ENCODE peak calls at places on chromosomes 13 and 19, in six cellular contexts. D is kidney epithelial cell, K is PC-3, X is testis, A is brain microvascular endothelial cell, L is tibial nerve. T is an unnamed sample. For H3K36me3 and H3K27me3, the result is how much of the 10 kb centered on the place peaks cover.

GRCh38 chr13:49669735-49670309 is 21.5 kb downstream of the EBPL start:
- DNase-seq in D (peak), K (peak), X (peak), A (peak), L (no peak), T (peak)

GRCh38 chr13:74026753-74027152 is 107.5 kb downstream of the KLF12 start:
- DNase-seq in D (peak), K (peak), X (no peak), A (peak), L (no peak), T (peak)

GRCh38 chr19:30224689-30225606 is 147.2 kb upstream of the ZNF536 start:
- DNase-seq in D (no peak), K (no peak), X (peak), A (no peak), L (no peak), T (peak)

GRCh38 chr19:50039968-50040367 is 14.2 kb downstream of the ZNF473 start:
- DNase-seq in D (no peak), K (no peak), X (no peak), A (no peak), L (no peak), T (no peak)

GRCh38 chr13:27043013-27043412 is 128.6 kb downstream of the USP12 start:
- DNase-seq in D (peak), K (peak), X (no peak), A (peak), L (no peak), T (peak)

GRCh38 chr19:55549500-55550320 is 4.4 kb upstream of the SBK3 start:
- DNase-seq in D (peak), K (peak), X (no peak), A (peak), L (no peak), T (no peak)

GRCh38 chr19:7852851-7853759 is 21.1 kb downstream of the PRR36 start:
- DNase-seq in D (no peak), K (peak), X (peak), A (no peak), L (no peak), T (peak)

GRCh38 chr13:47499358-47500150 is 501.5 kb downstream of the SUCLA2 start:
- DNase-seq in D (peak), K (peak), X (no peak), A (peak), L (no peak), T (peak)

GRCh38 chr13:24747248-24748151 is 16.5 kb upstream of the RNF17 start:
- DNase-seq in D (no peak), K (no peak), X (peak), A (no peak), L (no peak), T (peak)

GRCh38 chr19:32201661-32202060 is 143.7 kb upstream of the ZNF507 start:
- DNase-seq in D (no peak), K (no peak), X (no peak), A (peak), L (no peak), T (peak)

GRCh38 chr19:50567052-50567841 is 988 bp downstream of the LRRC4B start:
- DNase-seq in D (no peak), K (no peak), X (no peak), A (no peak), L (no peak), T (peak)

GRCh38 chr19:29503140-29503758 is 22.5 kb upstream of the VSTM2B start:
- DNase-seq in D (no peak), K (no peak), X (no peak), A (no peak), L (no peak), T (no peak)

GRCh38 chr19:45528149-45528743 is 21.0 kb downstream of the VASP start:
- DNase-seq in D (no peak), K (peak), X (no peak), A (no peak), L (no peak), T (peak)

GRCh38 chr19:52923782-52924593 is 760 bp upstream of the ZNF888 start:
- DNase-seq in D (no peak), K (peak), X (peak), A (peak), L (no peak), T (no peak)

GRCh38 chr13:113848431-113849260 is 15.2 kb downstream of the GAS6 start:
- DNase-seq in D (no peak), K (peak), X (peak), A (no peak), L (no peak), T (no peak)

GRCh38 chr13:105918842-105919741 is 616.4 kb downstream of the EFNB2 start:
- DNase-seq in D (peak), K (peak), X (no peak), A (peak), L (no peak), T (peak)

GRCh38 chr19:18091217-18091608 is 4.5 kb upstream of the IL12RB1 start:
- DNase-seq in D (no peak), K (no peak), X (peak), A (no peak), L (no peak), T (no peak)

GRCh38 chr19:39917561-39918182 is 16.8 kb downstream of the FCGBP start:
- DNase-seq in D (no peak), K (no peak), X (no peak), A (no peak), L (no peak), T (no peak)

GRCh38 chr19:512548-513365 is 5.5 kb downstream of the TPGS1 start:
- DNase-seq in D (no peak), K (no peak), X (no peak), A (no peak), L (no peak), T (no peak)

GRCh38 chr19:29467824-29468401 is 57.9 kb upstream of the VSTM2B start:
- DNase-seq in D (peak), K (peak), X (no peak), A (no peak), L (no peak), T (peak)

GRCh38 chr13:54092686-54093085 is 1064.1 kb downstream of the OLFM4 start:
- DNase-seq in D (no peak), K (no peak), X (no peak), A (no peak), L (no peak), T (no peak)

GRCh38 chr19:49800771-49801170 is 12.3 kb downstream of the FUZ start:
- DNase-seq in D (no peak), K (no peak), X (no peak), A (no peak), L (no peak), T (no peak)

GRCh38 chr19:38663957-38664502 is 16.6 kb downstream of the ACTN4 start:
- DNase-seq in D (no peak), K (no peak), X (peak), A (no peak), L (peak), T (no peak)

GRCh38 chr13:27264181-27264580 is 6.4 kb upstream of the RASL11A start:
- DNase-seq in D (no peak), K (no peak), X (no peak), A (peak), L (no peak), T (no peak)

GRCh38 chr19:29154163-29154562 is 58.8 kb downstream of the UQCRFS1 start:
- DNase-seq in D (no peak), K (no peak), X (no peak), A (no peak), L (no peak), T (no peak)

GRCh38 chr19:4693078-4693350 is 22.9 kb upstream of the MYDGF start:
- DNase-seq in D (no peak), K (no peak), X (no peak), A (no peak), L (no peak), T (no peak)
- H3K36me3 ChIP-seq in D (under half), K (half or more), X (under half), A (half or more), L (under half), T (under half)

GRCh38 chr19:10858204-10858828 is 10.1 kb downstream of the C19orf38 start:
- DNase-seq in D (no peak), K (peak), X (no peak), A (no peak), L (no peak), T (peak)
- TF ChIP-seq CTCF in D (peak), K (peak), X (peak), A (peak), L (peak), T (peak)

GRCh38 chr19:11423164-11423803 is 4.2 kb upstream of the RGL3 start:
- DNase-seq in D (no peak), K (no peak), X (no peak), A (no peak), L (no peak), T (no peak)
- H3K27me3 ChIP-seq in D (half or more), K (under half), X (under half), A (under half), L (under half), T (under half)

DNA sequence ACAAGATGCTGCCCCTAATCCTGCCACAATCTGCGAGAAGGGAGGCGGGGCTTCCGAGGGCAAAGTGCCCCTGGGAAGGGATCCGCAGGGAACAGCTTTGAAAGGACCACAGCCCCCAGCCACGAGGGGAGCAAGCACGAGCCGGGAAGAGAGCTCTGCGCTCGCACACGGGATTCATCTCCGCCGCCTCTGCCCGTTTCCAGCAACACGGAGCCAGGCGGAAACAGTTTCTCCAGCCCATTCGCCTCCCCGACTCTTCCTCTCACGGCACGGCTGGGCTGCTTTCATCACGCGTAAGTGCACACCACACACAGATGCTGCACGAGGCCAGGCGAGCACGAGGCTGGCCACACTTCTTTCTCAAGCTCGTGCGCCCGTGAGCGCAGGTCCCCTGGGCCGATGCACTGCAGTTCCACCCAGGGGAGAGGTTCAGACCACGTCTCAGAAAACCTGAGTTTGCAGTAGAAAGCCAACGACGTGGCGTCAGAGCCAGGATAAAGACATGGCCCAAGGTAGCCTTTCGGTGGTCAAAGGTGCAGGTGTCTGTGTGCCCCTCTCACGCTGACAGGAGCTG is 33.6 kb downstream of the NAXD start:
- DNase-seq in D (no peak), K (no peak), X (no peak), A (no peak), L (no peak), T (no peak)
- H3K36me3 ChIP-seq in D (under half), K (under half), X (under half), A (under half), L (under half), T (under half)

GRCh38 chr19:5977785-5978605 is at the start of gene RANBP3:
- DNase-seq in D (peak), K (peak), X (peak), A (peak), L (peak), T (peak)
- TF ChIP-seq CTCF in D (no peak), K (no peak), X (no peak), A (no peak), L (no peak), T (no peak)

GRCh38 chr13:112651750-112652511 is 37.9 kb upstream of the ATP11A start:
- DNase-seq in D (no peak), K (no peak), X (no peak), A (no peak), L (no peak), T (no peak)

GRCh38 chr13:112651306-112651705 is 38.5 kb upstream of the ATP11A start:
- DNase-seq in D (no peak), K (no peak), X (no peak), A (no peak), L (no peak), T (no peak)

GRCh38 chr13:112655898-112656297 is 33.9 kb upstream of the ATP11A start:
- DNase-seq in D (no peak), K (no peak), X (no peak), A (no peak), L (no peak), T (no peak)

GRCh38 chr13:112653821-112654220 is 36.0 kb upstream of the ATP11A start:
- DNase-seq in D (no peak), K (no peak), X (no peak), A (no peak), L (no peak), T (no peak)

DNA sequence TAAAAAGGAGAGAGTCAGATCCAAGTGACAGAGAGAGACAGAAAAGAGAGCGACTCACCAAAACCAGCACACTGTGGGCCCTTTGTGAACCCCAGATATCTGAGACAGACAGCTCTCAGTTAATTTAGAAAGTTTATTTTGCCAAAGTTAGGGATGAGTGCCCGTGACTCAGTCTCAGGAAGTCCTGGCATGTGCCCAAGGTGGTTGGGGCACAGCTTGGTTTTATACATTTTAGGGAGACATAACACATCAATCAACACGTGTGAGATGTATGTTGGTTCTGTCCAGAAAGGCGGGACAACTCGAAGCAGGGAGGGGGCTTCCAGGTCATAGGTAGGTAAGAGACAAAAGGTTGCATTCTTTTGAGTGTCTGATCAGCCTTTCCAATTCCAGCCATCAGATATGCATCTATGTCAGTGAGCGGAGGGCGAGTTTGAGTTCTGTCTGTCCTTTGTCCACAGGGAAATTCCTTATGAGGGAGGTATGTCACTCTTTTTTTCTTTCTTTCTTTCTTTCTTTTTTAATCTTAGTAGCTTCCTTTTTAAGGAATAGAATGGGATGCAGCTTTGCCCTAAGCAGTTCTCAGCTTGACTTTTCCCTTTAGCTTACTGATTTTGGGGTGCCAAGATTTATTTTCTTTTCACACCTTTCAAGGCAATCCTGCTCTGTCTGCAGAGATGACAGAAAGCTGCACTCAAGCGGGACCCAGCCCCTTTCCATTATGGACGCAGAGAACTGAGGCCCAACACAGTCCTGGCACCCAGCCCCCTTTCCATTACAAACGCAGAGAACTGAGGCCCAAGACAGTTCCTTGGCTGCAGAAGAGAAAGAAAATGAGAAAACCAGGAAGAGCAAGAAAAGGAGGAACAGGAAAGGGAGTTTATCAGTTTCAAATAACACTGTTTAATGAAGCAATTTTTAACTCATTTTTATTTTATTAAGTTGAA is 37.1 kb upstream of the ATP11A start:
- DNase-seq in D (peak), K (peak), X (no peak), A (no peak), L (no peak), T (peak)
- H3K27me3 ChIP-seq in D (under half), K (under half), X (under half), A (under half), L (under half), T (under half)

DNA sequence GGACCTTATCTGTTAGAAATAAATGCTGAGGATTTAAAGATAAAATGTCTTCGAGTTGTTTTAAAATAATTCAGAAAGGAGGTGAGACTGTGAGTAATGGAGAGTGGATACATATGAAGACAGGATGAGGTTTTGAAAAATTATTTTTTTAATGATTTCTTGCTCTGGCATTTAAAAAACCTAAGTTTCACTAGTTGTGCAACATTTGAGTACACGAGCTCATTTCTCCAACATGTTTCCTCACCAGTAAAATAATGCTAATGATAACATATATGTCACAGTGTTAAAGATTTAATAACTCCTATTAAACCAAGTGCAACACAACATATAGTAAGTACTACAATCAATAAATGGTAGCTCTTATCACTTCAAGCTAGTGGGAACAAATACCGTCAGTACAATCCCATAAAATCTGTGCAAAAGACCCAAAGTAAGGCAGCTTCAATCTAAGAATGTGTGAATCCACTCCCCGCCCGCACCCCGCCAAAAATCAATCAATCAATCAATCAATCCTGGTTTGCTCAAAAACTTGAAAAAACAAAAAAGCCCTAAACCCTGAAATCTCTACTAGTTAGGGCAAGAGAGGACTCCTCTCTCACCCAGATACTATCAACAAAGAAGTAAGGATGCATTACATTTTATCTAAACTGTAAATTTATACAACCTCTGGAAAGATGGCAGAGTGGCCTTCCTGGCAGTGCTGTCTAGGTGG is 1.3 kb downstream of the ALG5 start:
- DNase-seq in D (no peak), K (no peak), X (no peak), A (no peak), L (no peak), T (no peak)
- H3K36me3 ChIP-seq in D (under half), K (under half), X (under half), A (under half), L (under half), T (under half)

T was measured in A673.